ENCODE peak calls at places on chromosomes 11 and 22, in five cellular contexts. S is natural killer cell, J is lower leg skin, T is Right ventricle myocardium superior, K is ELR. H is an unnamed sample.
A peak's percentile ranks its signal among the peaks of the same experiment; 100 is the strongest.

GRCh38 chr22:48500481-48501230 is 1327.0 kb downstream of the BRD1 start:
- DNase-seq in S (no peak), J (no peak), T (peak; percentile 30), K (no peak), H (peak; percentile 58)

GRCh38 chr11:61621917-61622585 is 41.2 kb upstream of the SYT7 start:
- DNase-seq in S (no peak), J (no peak), T (no peak), K (no peak), H (no peak)

GRCh38 chr11:75166791-75167190 is 15.9 kb downstream of the SLCO2B1 start:
- DNase-seq in S (no peak), J (no peak), T (no peak), K (no peak), H (no peak)

GRCh38 chr11:44989831-44990566 is 39.3 kb upstream of the TP53I11 start:
- DNase-seq in S (no peak), J (peak; percentile 88), T (peak; percentile 92), K (no peak), H (no peak)

GRCh38 chr22:44151661-44152060 is 29.1 kb upstream of the PARVG start:
- DNase-seq in S (no peak), J (no peak), T (no peak), K (peak; percentile 51), H (peak; percentile 70)

GRCh38 chr11:7673724-7674434 is 579 bp upstream of the CYB5R2 start:
- DNase-seq in S (no peak), J (peak; percentile 92), T (peak; percentile 53), K (peak; percentile 74), H (no peak)

GRCh38 chr11:87125257-87125656 is 87.5 kb downstream of the TMEM135 start:
- DNase-seq in S (no peak), J (no peak), T (no peak), K (no peak), H (no peak)

GRCh38 chr22:42461511-42461910 is 29.3 kb upstream of the NFAM1 start:
- DNase-seq in S (no peak), J (no peak), T (no peak), K (no peak), H (no peak)

GRCh38 chr11:131854391-131854790 is 484.0 kb downstream of the NTM start:
- DNase-seq in S (no peak), J (no peak), T (no peak), K (no peak), H (no peak)

GRCh38 chr11:117180020-117180419 is 1.5 kb downstream of the SIDT2 start:
- DNase-seq in S (no peak), J (peak; percentile 45), T (no peak), K (no peak), H (no peak)

GRCh38 chr11:11580831-11581492 is 40.8 kb downstream of the GALNT18 start:
- DNase-seq in S (no peak), J (peak; percentile 84), T (no peak), K (no peak), H (no peak)

GRCh38 chr11:126834149-126834548 is 166.4 kb downstream of the KIRREL3 start:
- DNase-seq in S (no peak), J (no peak), T (no peak), K (peak; percentile 89), H (peak; percentile 88)

GRCh38 chr22:38788417-38788816 is 5.5 kb downstream of the DNAL4 start:
- DNase-seq in S (no peak), J (no peak), T (peak; percentile 61), K (peak; percentile 75), H (peak; percentile 34)

GRCh38 chr11:70913715-70914231 is 338.6 kb downstream of the SHANK2 start:
- DNase-seq in S (no peak), J (no peak), T (no peak), K (no peak), H (no peak)

GRCh38 chr22:43921361-43921760 is 2.2 kb upstream of the PNPLA3 start:
- DNase-seq in S (no peak), J (no peak), T (no peak), K (peak; percentile 91), H (peak; percentile 89)

GRCh38 chr11:1085440-1086170 is 10.9 kb downstream of the MUC2 start:
- DNase-seq in S (no peak), J (no peak), T (peak; percentile 17), K (no peak), H (no peak)

GRCh38 chr11:67029146-67029545 is 6.2 kb downstream of the SYT12 start:
- DNase-seq in S (no peak), J (no peak), T (no peak), K (no peak), H (no peak)

GRCh38 chr11:131598305-131598704 is 227.9 kb downstream of the NTM start:
- DNase-seq in S (no peak), J (peak; percentile 34), T (no peak), K (no peak), H (peak; percentile 34)

GRCh38 chr11:64759722-64760719 is at the start of gene PYGM:
- DNase-seq in S (no peak), J (no peak), T (peak; percentile 92), K (no peak), H (no peak)

GRCh38 chr11:71913716-71914115 is 14.7 kb downstream of the XNDC1N start:
- DNase-seq in S (no peak), J (no peak), T (no peak), K (no peak), H (no peak)

GRCh38 chr11:112637046-112637445 is 324.2 kb upstream of the NCAM1 start:
- DNase-seq in S (no peak), J (no peak), T (no peak), K (no peak), H (no peak)

GRCh38 chr22:36352775-36353507 is 34.8 kb downstream of the MYH9 start:
- DNase-seq in S (no peak), J (no peak), T (peak; percentile 79), K (no peak), H (peak; percentile 65)

GRCh38 chr22:27616033-27616432 is 185.5 kb downstream of the MN1 start:
- DNase-seq in S (no peak), J (no peak), T (no peak), K (no peak), H (no peak)

GRCh38 chr11:27347949-27348879 is 14.8 kb downstream of the CCDC34 start:
- DNase-seq in S (no peak), J (no peak), T (no peak), K (no peak), H (no peak)

GRCh38 chr11:70026726-70027125 is 51.4 kb upstream of the ANO1 start:
- DNase-seq in S (no peak), J (peak; percentile 39), T (no peak), K (no peak), H (no peak)

GRCh38 chr11:3834349-3835099 is 6.2 kb downstream of the RHOG start:
- DNase-seq in S (no peak), J (no peak), T (peak; percentile 77), K (no peak), H (no peak)

GRCh38 chr11:85762226-85762625 is 48.7 kb downstream of the SYTL2 start:
- DNase-seq in S (no peak), J (no peak), T (no peak), K (peak; percentile 8), H (peak; percentile 55)

GRCh38 chr11:10534331-10534730 is 6.7 kb downstream of the RNF141 start:
- DNase-seq in S (no peak), J (no peak), T (no peak), K (no peak), H (no peak)

GRCh38 chr11:86091566-86091965 is 22.7 kb upstream of the PICALM start:
- DNase-seq in S (no peak), J (no peak), T (no peak), K (peak; percentile 46), H (peak; percentile 17)